ENCODE peak calls at places on chromosomes 2 and 18, in nine cellular contexts. One of them, this sample, is unnamed.
A peak's percentile ranks its signal among the peaks of the same experiment; 100 is the strongest.

GRCh38 chr2:62471816-62472215 is 34.2 kb downstream of the TMEM17 start:
- DNase-seq in NCI-H526 treated with DMSO at 0.1 percent for 48 hours: no peak
- DNase-seq in activated T-helper 1 cell treated with anti-CD3 and anti-CD28 coated beads, Interleukin-12 subunit alpha, Interleukin-12 subunit beta, Interleukin-2, Interleukin-4 antibody, amounts not matched to agents 30 ng/mL and 10 ng/mL and 1 ng/mL, durations not matched to agents 14 hours and 24 hours and 36 hours: no peak
- DNase-seq in psoas muscle: peak; percentile 44
- DNase-seq in T follicular helper cell: no peak
- DNase-seq in activated T-cell treated with anti-CD3 and anti-CD28 coated beads for 4 hours: no peak
- DNase-seq in EH: no peak
- DNase-seq in Kasumi-1: no peak
- DNase-seq in naive B cell: no peak
- DNase-seq in this sample: no peak

GRCh38 chr2:32945286-32945685 is 1.5 kb upstream of the LTBP1 start:
- DNase-seq in activated T-helper 1 cell treated with anti-CD3 and anti-CD28 coated beads, Interleukin-12 subunit alpha, Interleukin-12 subunit beta, Interleukin-2, Interleukin-4 antibody, amounts not matched to agents 30 ng/mL and 10 ng/mL and 1 ng/mL, durations not matched to agents 14 hours and 24 hours and 36 hours: no peak
- DNase-seq in activated T-cell treated with anti-CD3 and anti-CD28 coated beads for 4 hours: no peak
- DNase-seq in Kasumi-1: no peak
- DNase-seq in EH: no peak
- DNase-seq in naive B cell: no peak
- DNase-seq in T follicular helper cell: no peak
- DNase-seq in NCI-H526 treated with DMSO at 0.1 percent for 48 hours: no peak
- DNase-seq in psoas muscle: no peak
- DNase-seq in this sample: no peak

GRCh38 chr2:7992612-7993596 is 689.0 kb upstream of the ID2 start:
- DNase-seq in activated T-helper 1 cell treated with anti-CD3 and anti-CD28 coated beads, Interleukin-12 subunit alpha, Interleukin-12 subunit beta, Interleukin-2, Interleukin-4 antibody, amounts not matched to agents 30 ng/mL and 10 ng/mL and 1 ng/mL, durations not matched to agents 14 hours and 24 hours and 36 hours: no peak
- DNase-seq in psoas muscle: no peak
- DNase-seq in T follicular helper cell: no peak
- DNase-seq in naive B cell: no peak
- DNase-seq in NCI-H526 treated with DMSO at 0.1 percent for 48 hours: no peak
- DNase-seq in activated T-cell treated with anti-CD3 and anti-CD28 coated beads for 4 hours: no peak
- DNase-seq in EH: peak; percentile 58
- DNase-seq in Kasumi-1: no peak
- DNase-seq in this sample: no peak

GRCh38 chr2:159146930-159147666 is 139.4 kb downstream of the WDSUB1 start:
- DNase-seq in Kasumi-1: no peak
- DNase-seq in T follicular helper cell: no peak
- DNase-seq in naive B cell: no peak
- DNase-seq in psoas muscle: no peak
- DNase-seq in NCI-H526 treated with DMSO at 0.1 percent for 48 hours: no peak
- DNase-seq in EH: no peak
- DNase-seq in activated T-helper 1 cell treated with anti-CD3 and anti-CD28 coated beads, Interleukin-12 subunit alpha, Interleukin-12 subunit beta, Interleukin-2, Interleukin-4 antibody, amounts not matched to agents 30 ng/mL and 10 ng/mL and 1 ng/mL, durations not matched to agents 14 hours and 24 hours and 36 hours: no peak
- DNase-seq in activated T-cell treated with anti-CD3 and anti-CD28 coated beads for 4 hours: no peak
- DNase-seq in this sample: no peak

GRCh38 chr2:19048593-19049264 is 309.7 kb downstream of the OSR1 start:
- DNase-seq in T follicular helper cell: no peak
- DNase-seq in activated T-cell treated with anti-CD3 and anti-CD28 coated beads for 4 hours: no peak
- DNase-seq in psoas muscle: no peak
- DNase-seq in EH: no peak
- DNase-seq in activated T-helper 1 cell treated with anti-CD3 and anti-CD28 coated beads, Interleukin-12 subunit alpha, Interleukin-12 subunit beta, Interleukin-2, Interleukin-4 antibody, amounts not matched to agents 30 ng/mL and 10 ng/mL and 1 ng/mL, durations not matched to agents 14 hours and 24 hours and 36 hours: no peak
- DNase-seq in NCI-H526 treated with DMSO at 0.1 percent for 48 hours: no peak
- DNase-seq in Kasumi-1: no peak
- DNase-seq in naive B cell: no peak
- DNase-seq in this sample: peak; percentile 29

GRCh38 chr2:189143930-189144329 is 35.6 kb downstream of the COL5A2 start:
- DNase-seq in activated T-helper 1 cell treated with anti-CD3 and anti-CD28 coated beads, Interleukin-12 subunit alpha, Interleukin-12 subunit beta, Interleukin-2, Interleukin-4 antibody, amounts not matched to agents 30 ng/mL and 10 ng/mL and 1 ng/mL, durations not matched to agents 14 hours and 24 hours and 36 hours: no peak
- DNase-seq in naive B cell: no peak
- DNase-seq in T follicular helper cell: no peak
- DNase-seq in NCI-H526 treated with DMSO at 0.1 percent for 48 hours: no peak
- DNase-seq in activated T-cell treated with anti-CD3 and anti-CD28 coated beads for 4 hours: no peak
- DNase-seq in psoas muscle: no peak
- DNase-seq in EH: peak; percentile 80
- DNase-seq in Kasumi-1: no peak
- DNase-seq in this sample: peak; percentile 58

GRCh38 chr18:57434177-57434535 is 1.0 kb upstream of the ONECUT2 start:
- DNase-seq in T follicular helper cell: no peak
- DNase-seq in activated T-cell treated with anti-CD3 and anti-CD28 coated beads for 4 hours: no peak
- DNase-seq in NCI-H526 treated with DMSO at 0.1 percent for 48 hours: peak; percentile 43
- DNase-seq in naive B cell: no peak
- DNase-seq in Kasumi-1: no peak
- DNase-seq in psoas muscle: no peak
- DNase-seq in activated T-helper 1 cell treated with anti-CD3 and anti-CD28 coated beads, Interleukin-12 subunit alpha, Interleukin-12 subunit beta, Interleukin-2, Interleukin-4 antibody, amounts not matched to agents 30 ng/mL and 10 ng/mL and 1 ng/mL, durations not matched to agents 14 hours and 24 hours and 36 hours: no peak
- DNase-seq in EH: no peak
- DNase-seq in this sample: no peak

GRCh38 chr2:62014102-62014501 is 108.6 kb downstream of the COMMD1 start:
- DNase-seq in Kasumi-1: peak; percentile 74
- DNase-seq in activated T-helper 1 cell treated with anti-CD3 and anti-CD28 coated beads, Interleukin-12 subunit alpha, Interleukin-12 subunit beta, Interleukin-2, Interleukin-4 antibody, amounts not matched to agents 30 ng/mL and 10 ng/mL and 1 ng/mL, durations not matched to agents 14 hours and 24 hours and 36 hours: no peak
- DNase-seq in psoas muscle: peak; percentile 34
- DNase-seq in EH: peak; percentile 69
- DNase-seq in T follicular helper cell: no peak
- DNase-seq in NCI-H526 treated with DMSO at 0.1 percent for 48 hours: no peak
- DNase-seq in naive B cell: no peak
- DNase-seq in activated T-cell treated with anti-CD3 and anti-CD28 coated beads for 4 hours: no peak
- DNase-seq in this sample: peak; percentile 83

GRCh38 chr2:23757686-23758433 is 169.1 kb downstream of the ATAD2B start:
- DNase-seq in activated T-helper 1 cell treated with anti-CD3 and anti-CD28 coated beads, Interleukin-12 subunit alpha, Interleukin-12 subunit beta, Interleukin-2, Interleukin-4 antibody, amounts not matched to agents 30 ng/mL and 10 ng/mL and 1 ng/mL, durations not matched to agents 14 hours and 24 hours and 36 hours: no peak
- DNase-seq in T follicular helper cell: no peak
- DNase-seq in psoas muscle: no peak
- DNase-seq in EH: peak; percentile 80
- DNase-seq in naive B cell: no peak
- DNase-seq in activated T-cell treated with anti-CD3 and anti-CD28 coated beads for 4 hours: no peak
- DNase-seq in NCI-H526 treated with DMSO at 0.1 percent for 48 hours: no peak
- DNase-seq in Kasumi-1: no peak
- DNase-seq in this sample: peak; percentile 84

GRCh38 chr2:219308142-219309093 is 783 bp downstream of the PTPRN start:
- DNase-seq in NCI-H526 treated with DMSO at 0.1 percent for 48 hours: peak; percentile 26
- DNase-seq in T follicular helper cell: peak; percentile 49
- DNase-seq in naive B cell: peak; percentile 47
- DNase-seq in Kasumi-1: peak; percentile 23
- DNase-seq in EH: peak; percentile 80
- DNase-seq in activated T-cell treated with anti-CD3 and anti-CD28 coated beads for 4 hours: peak; percentile 43
- DNase-seq in psoas muscle: peak; percentile 71
- DNase-seq in activated T-helper 1 cell treated with anti-CD3 and anti-CD28 coated beads, Interleukin-12 subunit alpha, Interleukin-12 subunit beta, Interleukin-2, Interleukin-4 antibody, amounts not matched to agents 30 ng/mL and 10 ng/mL and 1 ng/mL, durations not matched to agents 14 hours and 24 hours and 36 hours: peak; percentile 63
- DNase-seq in this sample: peak; percentile 61

GRCh38 chr2:191933307-191934105 is 86.6 kb upstream of the CAVIN2 start:
- DNase-seq in Kasumi-1: no peak
- DNase-seq in EH: no peak
- DNase-seq in NCI-H526 treated with DMSO at 0.1 percent for 48 hours: no peak
- DNase-seq in activated T-helper 1 cell treated with anti-CD3 and anti-CD28 coated beads, Interleukin-12 subunit alpha, Interleukin-12 subunit beta, Interleukin-2, Interleukin-4 antibody, amounts not matched to agents 30 ng/mL and 10 ng/mL and 1 ng/mL, durations not matched to agents 14 hours and 24 hours and 36 hours: no peak
- DNase-seq in activated T-cell treated with anti-CD3 and anti-CD28 coated beads for 4 hours: no peak
- DNase-seq in psoas muscle: no peak
- DNase-seq in naive B cell: no peak
- DNase-seq in T follicular helper cell: no peak
- DNase-seq in this sample: no peak

GRCh38 chr2:120919771-120920437 is 184.2 kb downstream of the GLI2 start:
- DNase-seq in EH: peak; percentile 95
- DNase-seq in activated T-helper 1 cell treated with anti-CD3 and anti-CD28 coated beads, Interleukin-12 subunit alpha, Interleukin-12 subunit beta, Interleukin-2, Interleukin-4 antibody, amounts not matched to agents 30 ng/mL and 10 ng/mL and 1 ng/mL, durations not matched to agents 14 hours and 24 hours and 36 hours: no peak
- DNase-seq in Kasumi-1: no peak
- DNase-seq in naive B cell: no peak
- DNase-seq in psoas muscle: peak; percentile 74
- DNase-seq in T follicular helper cell: no peak
- DNase-seq in NCI-H526 treated with DMSO at 0.1 percent for 48 hours: no peak
- DNase-seq in activated T-cell treated with anti-CD3 and anti-CD28 coated beads for 4 hours: no peak
- DNase-seq in this sample: peak; percentile 76

GRCh38 chr2:204654679-204655078 is 109.4 kb downstream of the PARD3B start:
- DNase-seq in activated T-cell treated with anti-CD3 and anti-CD28 coated beads for 4 hours: no peak
- DNase-seq in Kasumi-1: no peak
- DNase-seq in psoas muscle: no peak
- DNase-seq in NCI-H526 treated with DMSO at 0.1 percent for 48 hours: no peak
- DNase-seq in activated T-helper 1 cell treated with anti-CD3 and anti-CD28 coated beads, Interleukin-12 subunit alpha, Interleukin-12 subunit beta, Interleukin-2, Interleukin-4 antibody, amounts not matched to agents 30 ng/mL and 10 ng/mL and 1 ng/mL, durations not matched to agents 14 hours and 24 hours and 36 hours: no peak
- DNase-seq in T follicular helper cell: no peak
- DNase-seq in naive B cell: no peak
- DNase-seq in EH: no peak
- DNase-seq in this sample: no peak

GRCh38 chr2:10497797-10498251 is 49.7 kb upstream of the ODC1 start:
- DNase-seq in naive B cell: no peak
- DNase-seq in NCI-H526 treated with DMSO at 0.1 percent for 48 hours: no peak
- DNase-seq in T follicular helper cell: peak; percentile 61
- DNase-seq in Kasumi-1: peak; percentile 83
- DNase-seq in activated T-cell treated with anti-CD3 and anti-CD28 coated beads for 4 hours: peak; percentile 50
- DNase-seq in psoas muscle: peak; percentile 84
- DNase-seq in activated T-helper 1 cell treated with anti-CD3 and anti-CD28 coated beads, Interleukin-12 subunit alpha, Interleukin-12 subunit beta, Interleukin-2, Interleukin-4 antibody, amounts not matched to agents 30 ng/mL and 10 ng/mL and 1 ng/mL, durations not matched to agents 14 hours and 24 hours and 36 hours: no peak
- DNase-seq in EH: peak; percentile 82
- DNase-seq in this sample: peak; percentile 67

GRCh38 chr2:54081574-54081973 is 33.8 kb upstream of the ACYP2 start:
- DNase-seq in psoas muscle: no peak
- DNase-seq in naive B cell: no peak
- DNase-seq in activated T-helper 1 cell treated with anti-CD3 and anti-CD28 coated beads, Interleukin-12 subunit alpha, Interleukin-12 subunit beta, Interleukin-2, Interleukin-4 antibody, amounts not matched to agents 30 ng/mL and 10 ng/mL and 1 ng/mL, durations not matched to agents 14 hours and 24 hours and 36 hours: peak; percentile 12
- DNase-seq in EH: no peak
- DNase-seq in activated T-cell treated with anti-CD3 and anti-CD28 coated beads for 4 hours: no peak
- DNase-seq in Kasumi-1: no peak
- DNase-seq in NCI-H526 treated with DMSO at 0.1 percent for 48 hours: no peak
- DNase-seq in T follicular helper cell: no peak
- DNase-seq in this sample: no peak

GRCh38 chr2:64400733-64401500 is 53.0 kb upstream of the LGALSL start:
- DNase-seq in naive B cell: no peak
- DNase-seq in T follicular helper cell: no peak
- DNase-seq in activated T-cell treated with anti-CD3 and anti-CD28 coated beads for 4 hours: no peak
- DNase-seq in activated T-helper 1 cell treated with anti-CD3 and anti-CD28 coated beads, Interleukin-12 subunit alpha, Interleukin-12 subunit beta, Interleukin-2, Interleukin-4 antibody, amounts not matched to agents 30 ng/mL and 10 ng/mL and 1 ng/mL, durations not matched to agents 14 hours and 24 hours and 36 hours: no peak
- DNase-seq in Kasumi-1: no peak
- DNase-seq in psoas muscle: no peak
- DNase-seq in EH: no peak
- DNase-seq in NCI-H526 treated with DMSO at 0.1 percent for 48 hours: no peak
- DNase-seq in this sample: no peak

GRCh38 chr2:233079473-233079877 is 19.3 kb downstream of the INPP5D start:
- DNase-seq in activated T-cell treated with anti-CD3 and anti-CD28 coated beads for 4 hours: no peak
- DNase-seq in psoas muscle: no peak
- DNase-seq in Kasumi-1: peak; percentile 18
- DNase-seq in NCI-H526 treated with DMSO at 0.1 percent for 48 hours: no peak
- DNase-seq in activated T-helper 1 cell treated with anti-CD3 and anti-CD28 coated beads, Interleukin-12 subunit alpha, Interleukin-12 subunit beta, Interleukin-2, Interleukin-4 antibody, amounts not matched to agents 30 ng/mL and 10 ng/mL and 1 ng/mL, durations not matched to agents 14 hours and 24 hours and 36 hours: no peak
- DNase-seq in T follicular helper cell: no peak
- DNase-seq in naive B cell: peak; percentile 59
- DNase-seq in EH: no peak
- DNase-seq in this sample: no peak

GRCh38 chr2:63619328-63619727 is 30.6 kb downstream of the MDH1 start:
- DNase-seq in Kasumi-1: no peak
- DNase-seq in activated T-helper 1 cell treated with anti-CD3 and anti-CD28 coated beads, Interleukin-12 subunit alpha, Interleukin-12 subunit beta, Interleukin-2, Interleukin-4 antibody, amounts not matched to agents 30 ng/mL and 10 ng/mL and 1 ng/mL, durations not matched to agents 14 hours and 24 hours and 36 hours: no peak
- DNase-seq in EH: no peak
- DNase-seq in activated T-cell treated with anti-CD3 and anti-CD28 coated beads for 4 hours: no peak
- DNase-seq in T follicular helper cell: no peak
- DNase-seq in naive B cell: no peak
- DNase-seq in psoas muscle: no peak
- DNase-seq in NCI-H526 treated with DMSO at 0.1 percent for 48 hours: no peak
- DNase-seq in this sample: no peak

GRCh38 chr18:36372902-36373301 is 75.4 kb downstream of the FHOD3 start:
- DNase-seq in psoas muscle: no peak
- DNase-seq in Kasumi-1: peak; percentile 79
- DNase-seq in activated T-cell treated with anti-CD3 and anti-CD28 coated beads for 4 hours: no peak
- DNase-seq in EH: peak; percentile 36
- DNase-seq in T follicular helper cell: no peak
- DNase-seq in naive B cell: no peak
- DNase-seq in NCI-H526 treated with DMSO at 0.1 percent for 48 hours: no peak
- DNase-seq in activated T-helper 1 cell treated with anti-CD3 and anti-CD28 coated beads, Interleukin-12 subunit alpha, Interleukin-12 subunit beta, Interleukin-2, Interleukin-4 antibody, amounts not matched to agents 30 ng/mL and 10 ng/mL and 1 ng/mL, durations not matched to agents 14 hours and 24 hours and 36 hours: no peak
- DNase-seq in this sample: peak; percentile 89

GRCh38 chr2:27705851-27706622 is 42.3 kb downstream of the SLC4A1AP start:
- DNase-seq in EH: peak; percentile 98
- DNase-seq in Kasumi-1: no peak
- DNase-seq in naive B cell: no peak
- DNase-seq in activated T-cell treated with anti-CD3 and anti-CD28 coated beads for 4 hours: no peak
- DNase-seq in activated T-helper 1 cell treated with anti-CD3 and anti-CD28 coated beads, Interleukin-12 subunit alpha, Interleukin-12 subunit beta, Interleukin-2, Interleukin-4 antibody, amounts not matched to agents 30 ng/mL and 10 ng/mL and 1 ng/mL, durations not matched to agents 14 hours and 24 hours and 36 hours: no peak
- DNase-seq in T follicular helper cell: no peak
- DNase-seq in psoas muscle: peak; percentile 64
- DNase-seq in NCI-H526 treated with DMSO at 0.1 percent for 48 hours: no peak
- DNase-seq in this sample: peak; percentile 96

GRCh38 chr2:42859801-42860200 is 67.4 kb upstream of the HAAO start:
- DNase-seq in activated T-cell treated with anti-CD3 and anti-CD28 coated beads for 4 hours: no peak
- DNase-seq in EH: peak; percentile 36
- DNase-seq in Kasumi-1: no peak
- DNase-seq in psoas muscle: no peak
- DNase-seq in naive B cell: no peak
- DNase-seq in activated T-helper 1 cell treated with anti-CD3 and anti-CD28 coated beads, Interleukin-12 subunit alpha, Interleukin-12 subunit beta, Interleukin-2, Interleukin-4 antibody, amounts not matched to agents 30 ng/mL and 10 ng/mL and 1 ng/mL, durations not matched to agents 14 hours and 24 hours and 36 hours: no peak
- DNase-seq in NCI-H526 treated with DMSO at 0.1 percent for 48 hours: no peak
- DNase-seq in T follicular helper cell: no peak
- DNase-seq in this sample: peak; percentile 19

GRCh38 chr2:27907547-27907946 is 17.0 kb downstream of the BABAM2 start:
- DNase-seq in activated T-cell treated with anti-CD3 and anti-CD28 coated beads for 4 hours: no peak
- DNase-seq in activated T-helper 1 cell treated with anti-CD3 and anti-CD28 coated beads, Interleukin-12 subunit alpha, Interleukin-12 subunit beta, Interleukin-2, Interleukin-4 antibody, amounts not matched to agents 30 ng/mL and 10 ng/mL and 1 ng/mL, durations not matched to agents 14 hours and 24 hours and 36 hours: no peak
- DNase-seq in Kasumi-1: no peak
- DNase-seq in psoas muscle: no peak
- DNase-seq in naive B cell: no peak
- DNase-seq in T follicular helper cell: no peak
- DNase-seq in EH: no peak
- DNase-seq in NCI-H526 treated with DMSO at 0.1 percent for 48 hours: no peak
- DNase-seq in this sample: no peak

GRCh38 chr2:174166261-174166660 is 82.1 kb downstream of the OLA1 start:
- DNase-seq in psoas muscle: no peak
- DNase-seq in T follicular helper cell: no peak
- DNase-seq in Kasumi-1: no peak
- DNase-seq in naive B cell: no peak
- DNase-seq in activated T-helper 1 cell treated with anti-CD3 and anti-CD28 coated beads, Interleukin-12 subunit alpha, Interleukin-12 subunit beta, Interleukin-2, Interleukin-4 antibody, amounts not matched to agents 30 ng/mL and 10 ng/mL and 1 ng/mL, durations not matched to agents 14 hours and 24 hours and 36 hours: no peak
- DNase-seq in NCI-H526 treated with DMSO at 0.1 percent for 48 hours: no peak
- DNase-seq in EH: no peak
- DNase-seq in activated T-cell treated with anti-CD3 and anti-CD28 coated beads for 4 hours: no peak
- DNase-seq in this sample: no peak

GRCh38 chr2:189874571-189875320 is 90.5 kb downstream of the PMS1 start:
- DNase-seq in activated T-helper 1 cell treated with anti-CD3 and anti-CD28 coated beads, Interleukin-12 subunit alpha, Interleukin-12 subunit beta, Interleukin-2, Interleukin-4 antibody, amounts not matched to agents 30 ng/mL and 10 ng/mL and 1 ng/mL, durations not matched to agents 14 hours and 24 hours and 36 hours: no peak
- DNase-seq in T follicular helper cell: no peak
- DNase-seq in activated T-cell treated with anti-CD3 and anti-CD28 coated beads for 4 hours: no peak
- DNase-seq in psoas muscle: no peak
- DNase-seq in NCI-H526 treated with DMSO at 0.1 percent for 48 hours: no peak
- DNase-seq in naive B cell: peak; percentile 24
- DNase-seq in Kasumi-1: no peak
- DNase-seq in EH: no peak
- DNase-seq in this sample: no peak

This sample was measured in astrocyte of the spinal cord.